ENCODE peak calls at places on chromosomes 5 and 9, in five cellular contexts. One of them, this sample, is unnamed.

GRCh38 chr9:109717342-109717741 is 62.7 kb upstream of the PALM2AKAP2 start:
- DNase-seq in esophagus squamous epithelium: no peak
- DNase-seq in MCF 10A: no peak
- DNase-seq in nephron progenitor cell: no peak
- DNase-seq in OCI-LY7: no peak
- DNase-seq in this sample: no peak

GRCh38 chr9:105950894-105951293 is 256.6 kb downstream of the TMEM38B start:
- DNase-seq in esophagus squamous epithelium: no peak
- DNase-seq in MCF 10A: no peak
- DNase-seq in nephron progenitor cell: no peak
- DNase-seq in OCI-LY7: no peak
- DNase-seq in this sample: no peak

GRCh38 chr5:181246276-181247050 is 2.8 kb upstream of the RACK1 start:
- DNase-seq in esophagus squamous epithelium: no peak
- DNase-seq in MCF 10A: peak; percentile 95
- DNase-seq in nephron progenitor cell: peak; percentile 86
- DNase-seq in OCI-LY7: peak; percentile 78
- DNase-seq in this sample: peak; percentile 78

GRCh38 chr5:128213340-128213739 is 129.8 kb downstream of the SLC12A2 start:
- DNase-seq in esophagus squamous epithelium: no peak
- DNase-seq in MCF 10A: peak; percentile 78
- DNase-seq in nephron progenitor cell: peak; percentile 57
- DNase-seq in OCI-LY7: peak; percentile 56
- DNase-seq in this sample: no peak

GRCh38 chr9:9752722-9753121 is 860.1 kb downstream of the PTPRD start:
- DNase-seq in esophagus squamous epithelium: no peak
- DNase-seq in MCF 10A: no peak
- DNase-seq in nephron progenitor cell: no peak
- DNase-seq in OCI-LY7: no peak
- DNase-seq in this sample: no peak

GRCh38 chr5:42349163-42349562 is 74.1 kb upstream of the GHR start:
- DNase-seq in esophagus squamous epithelium: no peak
- DNase-seq in MCF 10A: no peak
- DNase-seq in nephron progenitor cell: no peak
- DNase-seq in OCI-LY7: no peak
- DNase-seq in this sample: no peak

GRCh38 chr9:36632892-36633291 is 60.2 kb downstream of the MELK start:
- DNase-seq in esophagus squamous epithelium: no peak
- DNase-seq in MCF 10A: peak; percentile 47
- DNase-seq in nephron progenitor cell: no peak
- DNase-seq in OCI-LY7: peak; percentile 50
- DNase-seq in this sample: no peak

GRCh38 chr9:116208417-116209232 is 55.0 kb downstream of the PAPPA start:
- DNase-seq in esophagus squamous epithelium: no peak
- DNase-seq in MCF 10A: peak; percentile 39
- DNase-seq in nephron progenitor cell: no peak
- DNase-seq in OCI-LY7: no peak
- DNase-seq in this sample: no peak

GRCh38 chr5:174294891-174295620 is 249.6 kb downstream of the NSG2 start:
- DNase-seq in esophagus squamous epithelium: no peak
- DNase-seq in MCF 10A: no peak
- DNase-seq in nephron progenitor cell: no peak
- DNase-seq in OCI-LY7: no peak
- DNase-seq in this sample: no peak

GRCh38 chr5:126852916-126853315 is 76.0 kb downstream of the LMNB1 start:
- DNase-seq in esophagus squamous epithelium: no peak
- DNase-seq in MCF 10A: no peak
- DNase-seq in nephron progenitor cell: no peak
- DNase-seq in OCI-LY7: no peak
- DNase-seq in this sample: no peak

GRCh38 chr5:55278778-55279177 is 28.7 kb downstream of the DHX29 start:
- DNase-seq in esophagus squamous epithelium: no peak
- DNase-seq in MCF 10A: no peak
- DNase-seq in nephron progenitor cell: no peak
- DNase-seq in OCI-LY7: no peak
- DNase-seq in this sample: no peak

DNA sequence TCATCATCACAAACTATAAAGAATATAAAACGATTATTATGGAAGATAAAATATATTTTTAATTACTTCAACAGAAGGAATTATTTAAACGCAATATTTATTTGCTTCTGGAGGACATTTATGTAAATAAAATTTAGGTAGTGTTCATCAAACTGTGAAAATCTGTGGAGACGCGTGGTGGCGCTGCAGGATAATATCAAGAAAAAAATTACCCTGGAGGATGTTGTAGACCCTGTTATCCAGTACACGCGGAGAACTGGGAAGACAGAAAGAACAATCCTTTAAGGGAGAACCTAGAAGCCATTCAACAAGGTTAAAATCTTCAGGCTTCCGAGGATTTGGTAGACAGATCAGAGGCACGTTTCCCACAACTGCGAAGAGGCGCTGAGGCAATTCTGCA is at the start of gene PCDHB12:
- DNase-seq in esophagus squamous epithelium: no peak
- DNase-seq in MCF 10A: peak; percentile 60
- DNase-seq in nephron progenitor cell: no peak
- DNase-seq in OCI-LY7: peak; percentile 19
- DNase-seq in this sample: no peak
- TF ChIP-seq CTCF in esophagus squamous epithelium: no peak
- TF ChIP-seq CTCF in MCF 10A: peak; percentile 38
- TF ChIP-seq CTCF in nephron progenitor cell: no peak
- TF ChIP-seq CTCF in OCI-LY7: peak; percentile 78
- TF ChIP-seq CTCF in this sample: no peak

GRCh38 chr5:33582417-33582816 is 141.7 kb downstream of the TARS1 start:
- DNase-seq in esophagus squamous epithelium: no peak
- DNase-seq in MCF 10A: no peak
- DNase-seq in nephron progenitor cell: no peak
- DNase-seq in OCI-LY7: no peak
- DNase-seq in this sample: no peak

GRCh38 chr5:33579163-33579562 is 138.4 kb downstream of the TARS1 start:
- DNase-seq in esophagus squamous epithelium: no peak
- DNase-seq in MCF 10A: no peak
- DNase-seq in nephron progenitor cell: no peak
- DNase-seq in OCI-LY7: no peak
- DNase-seq in this sample: no peak

GRCh38 chr5:33576726-33577620 is 136.2 kb downstream of the TARS1 start:
- DNase-seq in esophagus squamous epithelium: no peak
- DNase-seq in MCF 10A: no peak
- DNase-seq in nephron progenitor cell: no peak
- DNase-seq in OCI-LY7: no peak
- DNase-seq in this sample: no peak

GRCh38 chr5:33583332-33583731 is 142.6 kb downstream of the TARS1 start:
- DNase-seq in esophagus squamous epithelium: no peak
- DNase-seq in MCF 10A: no peak
- DNase-seq in nephron progenitor cell: no peak
- DNase-seq in OCI-LY7: no peak
- DNase-seq in this sample: no peak

GRCh38 chr5:33579789-33580188 is 139.0 kb downstream of the TARS1 start:
- DNase-seq in esophagus squamous epithelium: no peak
- DNase-seq in MCF 10A: no peak
- DNase-seq in nephron progenitor cell: no peak
- DNase-seq in OCI-LY7: no peak
- DNase-seq in this sample: no peak
- TF ChIP-seq CTCF in esophagus squamous epithelium: no peak
- TF ChIP-seq CTCF in MCF 10A: no peak
- TF ChIP-seq CTCF in nephron progenitor cell: no peak
- TF ChIP-seq CTCF in OCI-LY7: no peak
- TF ChIP-seq CTCF in this sample: no peak

DNA sequence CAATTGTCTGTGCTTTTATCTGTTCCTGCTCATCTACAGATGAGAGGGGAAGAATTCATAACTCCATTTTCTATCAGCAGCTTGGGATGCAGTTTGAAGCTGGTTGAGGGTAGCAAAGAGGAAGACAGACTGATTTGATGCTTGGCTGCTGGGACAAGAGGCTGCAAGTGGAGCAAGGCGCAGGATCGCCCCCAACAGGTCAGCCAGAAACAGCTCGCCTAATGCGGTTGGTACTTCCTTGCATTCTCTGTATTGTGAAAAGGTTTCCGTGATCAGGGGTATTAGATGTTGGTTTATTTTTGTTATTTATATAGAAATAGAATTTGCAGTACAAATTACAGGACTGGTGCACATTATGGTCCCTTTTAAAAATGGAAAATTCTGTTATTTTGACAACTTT is 40.6 kb downstream of the ZNF883 start:
- DNase-seq in esophagus squamous epithelium: no peak
- DNase-seq in MCF 10A: peak; percentile 34
- DNase-seq in nephron progenitor cell: peak; percentile 14
- DNase-seq in OCI-LY7: peak; percentile 39
- DNase-seq in this sample: no peak
- TF ChIP-seq CTCF in esophagus squamous epithelium: peak; percentile 9
- TF ChIP-seq CTCF in MCF 10A: peak; percentile 26
- TF ChIP-seq CTCF in nephron progenitor cell: peak; percentile 34
- TF ChIP-seq CTCF in OCI-LY7: peak; percentile 75
- TF ChIP-seq CTCF in this sample: peak; percentile 43

DNA sequence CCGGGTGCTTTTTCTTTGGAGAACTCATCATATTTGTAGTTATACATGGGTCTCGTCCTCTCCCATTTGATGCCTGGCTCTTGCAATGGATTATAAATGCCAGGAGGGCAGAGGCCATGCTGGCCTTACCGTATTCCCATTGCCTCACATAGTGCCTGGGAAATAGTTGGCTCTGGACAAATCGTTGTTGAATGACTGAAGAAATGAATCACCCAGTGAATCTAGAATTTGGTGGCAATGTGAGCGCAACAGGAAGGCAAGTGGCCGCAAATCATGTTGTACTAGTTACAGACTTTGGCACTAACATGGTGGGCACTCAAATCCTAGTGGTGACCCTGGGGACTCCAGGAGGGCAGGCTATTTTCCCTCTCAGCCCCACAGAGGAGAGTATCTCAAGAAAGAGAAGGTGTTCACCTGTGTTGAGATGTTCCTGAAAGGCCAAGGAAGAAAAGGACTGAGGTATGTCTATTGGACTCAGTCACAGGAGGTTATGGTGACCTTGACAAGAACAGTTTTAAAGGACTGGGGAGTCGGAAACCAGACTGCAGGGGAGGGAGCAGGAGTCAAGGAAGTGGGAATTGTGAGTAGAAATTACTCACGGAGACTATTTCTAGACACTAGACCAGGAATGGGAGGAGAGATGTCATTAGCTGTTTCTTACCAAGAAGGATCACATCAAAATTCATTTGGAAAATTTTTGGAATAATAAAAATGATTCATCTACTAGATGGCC is 61.7 kb upstream of the COL15A1 start:
- DNase-seq in esophagus squamous epithelium: no peak
- DNase-seq in MCF 10A: no peak
- DNase-seq in nephron progenitor cell: no peak
- DNase-seq in OCI-LY7: no peak
- DNase-seq in this sample: no peak
- TF ChIP-seq CTCF in esophagus squamous epithelium: no peak
- TF ChIP-seq CTCF in MCF 10A: no peak
- TF ChIP-seq CTCF in nephron progenitor cell: no peak
- TF ChIP-seq CTCF in OCI-LY7: no peak
- TF ChIP-seq CTCF in this sample: no peak

DNA sequence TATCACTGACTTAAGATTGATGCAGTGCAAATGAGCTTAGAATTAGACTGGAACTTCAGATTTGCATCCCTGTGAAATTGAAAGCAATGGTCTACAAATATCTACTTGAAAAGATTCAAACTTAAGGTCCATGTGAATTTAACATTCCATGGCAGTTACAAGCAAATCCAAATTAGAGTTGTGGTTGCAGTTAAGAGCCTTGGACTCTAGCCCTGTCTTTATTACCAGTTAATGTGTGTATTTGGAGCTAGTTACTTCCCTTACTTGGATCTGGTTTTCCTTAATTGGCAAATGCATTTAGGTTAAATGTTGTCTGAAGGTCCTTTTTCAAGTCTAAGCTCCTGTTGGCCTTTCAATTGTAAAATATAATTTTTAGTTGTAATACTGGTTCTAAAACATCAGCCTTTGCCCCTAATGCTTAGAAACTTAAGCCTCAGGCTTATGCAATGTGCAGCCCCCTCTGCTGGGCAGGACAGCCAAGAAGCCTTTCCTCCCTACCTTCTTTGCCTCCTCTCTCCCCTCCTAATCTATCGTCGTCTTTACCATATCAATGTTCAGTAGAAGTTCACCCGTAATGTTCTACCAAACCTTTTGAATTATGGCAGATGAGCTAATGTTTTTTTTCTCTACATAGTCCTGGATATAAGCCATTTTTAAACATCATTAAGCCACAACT is 59.5 kb downstream of the ERMP1 start:
- DNase-seq in esophagus squamous epithelium: no peak
- DNase-seq in MCF 10A: no peak
- DNase-seq in nephron progenitor cell: no peak
- DNase-seq in OCI-LY7: no peak
- DNase-seq in this sample: no peak
- TF ChIP-seq CTCF in esophagus squamous epithelium: no peak
- TF ChIP-seq CTCF in MCF 10A: no peak
- TF ChIP-seq CTCF in nephron progenitor cell: no peak
- TF ChIP-seq CTCF in OCI-LY7: peak; percentile 68
- TF ChIP-seq CTCF in this sample: no peak

DNA sequence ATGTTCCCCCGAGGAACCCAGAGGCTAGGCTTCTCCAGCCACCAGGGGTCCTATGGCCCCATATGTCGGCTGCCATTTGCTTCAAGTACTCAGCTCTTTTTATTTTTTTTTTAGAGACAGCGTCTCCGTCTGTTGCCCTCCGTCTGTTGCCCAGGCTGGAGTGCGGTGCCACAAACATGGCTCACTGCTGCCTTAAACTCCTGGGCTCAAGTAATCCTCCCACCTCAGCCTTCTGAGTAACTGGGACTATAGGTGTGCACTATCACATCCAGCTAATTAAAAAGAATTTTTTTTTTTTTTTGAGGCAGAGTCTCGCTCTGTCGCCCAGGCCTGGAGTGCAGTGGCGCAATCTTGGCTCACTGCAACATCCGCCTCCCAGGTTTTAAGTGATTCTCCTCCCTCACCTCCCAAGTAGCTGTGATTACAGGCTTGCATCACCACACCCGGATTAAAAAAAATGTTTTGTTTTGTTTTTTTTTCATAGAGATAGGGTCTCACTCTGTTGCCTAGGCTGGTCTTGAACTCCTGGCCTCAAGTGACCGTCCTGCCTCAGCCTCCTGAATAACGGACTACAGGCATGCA is 8.9 kb downstream of the CERCAM start:
- DNase-seq in esophagus squamous epithelium: no peak
- DNase-seq in MCF 10A: no peak
- DNase-seq in nephron progenitor cell: no peak
- DNase-seq in OCI-LY7: no peak
- DNase-seq in this sample: no peak
- TF ChIP-seq CTCF in esophagus squamous epithelium: no peak
- TF ChIP-seq CTCF in MCF 10A: no peak
- TF ChIP-seq CTCF in nephron progenitor cell: no peak
- TF ChIP-seq CTCF in OCI-LY7: no peak
- TF ChIP-seq CTCF in this sample: no peak